ENCODE peak calls at places on chromosome 19, in nine cellular contexts. E, Y, S, T, L, K, P, G and Q are unnamed samples.

GRCh38 chr19:45711851-45712698 is 18.6 kb downstream of the FBXO46 start:
- DNase-seq in E (no peak), Y (no peak), S (no peak), T (no peak), L (no peak), K (no peak), P (no peak), G (no peak), Q (no peak)

GRCh38 chr19:54147676-54148075 is 10.1 kb downstream of the CNOT3 start:
- DNase-seq in E (no peak), Y (no peak), S (no peak), T (peak; percentile 59), L (no peak), K (no peak), P (no peak), G (no peak), Q (no peak)

GRCh38 chr19:40090256-40091204 is at the start of gene ZNF780A:
- DNase-seq in E (peak; percentile 50), Y (peak; percentile 55), S (peak; percentile 95), T (peak; percentile 82), L (peak; percentile 100), K (peak; percentile 58), P (peak; percentile 89), G (peak; percentile 73), Q (no peak)

GRCh38 chr19:34960103-34960805 is 3.8 kb downstream of the ZNF792 start:
- DNase-seq in E (no peak), Y (no peak), S (no peak), T (no peak), L (no peak), K (no peak), P (no peak), G (peak; percentile 60), Q (no peak)

GRCh38 chr19:54462713-54463530 is 656 bp downstream of the LENG9 start:
- DNase-seq in E (peak; percentile 55), Y (no peak), S (peak; percentile 74), T (peak; percentile 85), L (no peak), K (peak; percentile 32), P (peak; percentile 63), G (peak; percentile 78), Q (no peak)

GRCh38 chr19:32233091-32233490 is 112.3 kb upstream of the ZNF507 start:
- DNase-seq in E (no peak), Y (no peak), S (no peak), T (no peak), L (no peak), K (no peak), P (no peak), G (no peak), Q (no peak)

GRCh38 chr19:3034194-3034844 is 5.2 kb upstream of the TLE2 start:
- DNase-seq in E (no peak), Y (no peak), S (no peak), T (no peak), L (no peak), K (no peak), P (no peak), G (no peak), Q (no peak)

GRCh38 chr19:4369109-4369887 is 25.9 kb downstream of the MPND start:
- DNase-seq in E (no peak), Y (peak; percentile 23), S (peak; percentile 86), T (peak; percentile 70), L (no peak), K (peak; percentile 44), P (peak; percentile 37), G (no peak), Q (no peak)

GRCh38 chr19:6279931-6280591 is at the start of gene MLLT1:
- DNase-seq in E (peak; percentile 93), Y (peak; percentile 88), S (peak; percentile 97), T (peak; percentile 99), L (peak; percentile 61), K (peak; percentile 90), P (peak; percentile 94), G (peak; percentile 84), Q (no peak)

GRCh38 chr19:13008926-13009787 is 13.9 kb downstream of the NFIX start:
- DNase-seq in E (no peak), Y (no peak), S (no peak), T (no peak), L (no peak), K (no peak), P (no peak), G (no peak), Q (no peak)

GRCh38 chr19:32708457-32708856 is 11.1 kb upstream of the TDRD12 start:
- DNase-seq in E (no peak), Y (no peak), S (no peak), T (no peak), L (no peak), K (no peak), P (no peak), G (no peak), Q (no peak)

GRCh38 chr19:38736413-38737280 is 7.6 kb downstream of the CAPN12 start:
- DNase-seq in E (peak; percentile 45), Y (peak; percentile 27), S (peak; percentile 82), T (peak; percentile 39), L (no peak), K (no peak), P (no peak), G (no peak), Q (no peak)

GRCh38 chr19:30676990-30677679 is 305.0 kb downstream of the ZNF536 start:
- DNase-seq in E (no peak), Y (no peak), S (no peak), T (no peak), L (no peak), K (no peak), P (no peak), G (no peak), Q (no peak)

GRCh38 chr19:41887711-41888382 is 4.9 kb downstream of the ARHGEF1 start:
- DNase-seq in E (no peak), Y (peak; percentile 63), S (peak; percentile 70), T (peak; percentile 31), L (no peak), K (no peak), P (no peak), G (no peak), Q (no peak)

GRCh38 chr19:6260912-6261636 is 18.7 kb downstream of the MLLT1 start:
- DNase-seq in E (no peak), Y (no peak), S (no peak), T (no peak), L (no peak), K (no peak), P (no peak), G (peak; percentile 17), Q (no peak)

GRCh38 chr19:18292810-18293641 is 11.6 kb upstream of the JUND start:
- DNase-seq in E (peak; percentile 78), Y (no peak), S (peak; percentile 83), T (peak; percentile 88), L (no peak), K (peak; percentile 83), P (peak; percentile 79), G (peak; percentile 53), Q (no peak)

GRCh38 chr19:48511800-48512503 is at the start of gene LMTK3:
- DNase-seq in E (no peak), Y (peak; percentile 76), S (no peak), T (no peak), L (no peak), K (no peak), P (peak; percentile 58), G (no peak), Q (no peak)

GRCh38 chr19:2132731-2133490 is 18.5 kb downstream of the AP3D1 start:
- DNase-seq in E (peak; percentile 52), Y (no peak), S (no peak), T (no peak), L (no peak), K (no peak), P (peak; percentile 66), G (no peak), Q (no peak)

DNA sequence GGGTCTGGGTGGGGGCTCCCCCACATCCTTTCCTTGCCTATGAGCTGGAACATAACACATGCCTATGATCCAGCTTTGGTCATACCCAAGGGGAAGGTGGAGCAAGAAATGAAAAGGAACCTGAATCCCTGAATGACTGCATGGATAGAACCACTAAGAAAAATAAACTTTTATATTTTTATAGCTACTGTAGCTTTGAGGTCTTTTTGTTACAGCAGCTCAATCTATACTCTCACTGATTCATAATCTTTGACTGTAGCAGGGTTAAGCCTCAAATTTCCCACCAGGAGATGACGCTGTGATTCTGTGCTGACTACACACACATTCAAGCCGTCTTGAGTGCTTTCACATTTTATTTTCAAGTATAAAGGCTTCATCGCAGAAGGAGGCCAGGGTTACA is 8.8 kb downstream of the PALM3 start:
- DNase-seq in E (no peak), Y (no peak), S (no peak), T (no peak), L (no peak), K (no peak), P (no peak), G (no peak), Q (no peak)
- H3K4me3 ChIP-seq in E (no peak overlapping the region), Y (no peak overlapping the region), S (no peak overlapping the region), T (no peak overlapping the region), L (no peak overlapping the region), K (no peak overlapping the region), P (no peak overlapping the region), G (no peak overlapping the region), Q (no peak overlapping the region)

GRCh38 chr19:7669641-7670040 is 792 bp downstream of the RETN start:
- DNase-seq in E (no peak), Y (no peak), S (no peak), T (no peak), L (no peak), K (no peak), P (no peak), G (no peak), Q (no peak)
- H3K4me3 ChIP-seq in E (no peak overlapping the region), Y (peak overlapping the region; percentile 19), S (no peak overlapping the region), T (no peak overlapping the region), L (no peak overlapping the region), K (no peak overlapping the region), P (peak overlapping the region; percentile 7), G (no peak overlapping the region), Q (no peak overlapping the region)

DNA sequence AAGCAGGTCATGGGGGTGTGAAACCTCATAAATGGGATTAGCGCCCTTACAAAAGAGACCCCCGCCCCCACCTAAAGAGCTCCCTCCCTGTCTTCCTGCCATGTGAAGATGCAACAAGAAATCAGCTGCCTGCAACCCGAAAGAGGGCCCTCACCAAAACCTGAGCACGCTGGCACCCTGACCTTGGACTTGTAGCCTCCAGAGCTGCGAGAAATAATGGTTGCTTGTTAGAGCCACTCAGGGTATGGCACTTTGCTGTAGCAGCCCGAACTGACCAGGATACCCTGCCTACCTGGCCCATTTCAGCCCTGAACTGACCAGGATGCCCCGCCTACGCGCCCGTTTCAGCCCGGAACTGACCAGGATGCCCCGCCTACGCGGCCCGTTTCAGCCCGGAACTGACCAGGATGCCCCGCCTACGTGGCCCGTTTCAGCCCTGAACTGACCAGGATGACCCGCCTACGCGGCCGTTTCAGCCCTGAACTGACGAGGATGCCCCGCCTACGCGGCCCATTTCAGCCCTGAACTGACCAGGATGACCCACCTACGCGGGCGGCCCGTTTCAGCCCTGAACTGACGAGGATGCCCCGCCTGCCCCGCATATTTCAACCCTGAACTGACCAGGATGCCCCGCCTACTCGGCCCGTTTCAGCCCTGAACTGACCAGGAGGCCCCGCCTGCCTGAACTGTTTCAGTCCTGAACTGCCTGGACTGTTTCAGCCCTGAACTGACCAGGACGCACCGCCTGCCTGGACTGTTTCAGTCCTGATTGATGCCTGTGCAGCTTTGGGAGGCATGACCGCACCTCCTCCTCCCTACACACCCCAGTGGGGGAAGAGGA is 120.0 kb downstream of the UQCRFS1 start:
- DNase-seq in E (no peak), Y (no peak), S (no peak), T (no peak), L (no peak), K (no peak), P (peak; percentile 19), G (no peak), Q (no peak)
- H3K4me3 ChIP-seq in E (no peak overlapping the region), Y (no peak overlapping the region), S (no peak overlapping the region), T (no peak overlapping the region), L (no peak overlapping the region), K (no peak overlapping the region), P (peak overlapping the region; percentile 49), G (no peak overlapping the region), Q (no peak overlapping the region)

GRCh38 chr19:58395220-58395978 is at the start of gene RNF225:
- DNase-seq in E (no peak), Y (no peak), S (peak; percentile 66), T (no peak), L (no peak), K (no peak), P (no peak), G (no peak), Q (no peak)
- H3K4me3 ChIP-seq in E (no peak within 1 kb of the TSS), Y (no peak within 1 kb of the TSS), S (no peak within 1 kb of the TSS), T (no peak within 1 kb of the TSS), L (no peak within 1 kb of the TSS), K (no peak within 1 kb of the TSS), P (peak within 1 kb of the TSS; percentile 34), G (no peak within 1 kb of the TSS), Q (no peak within 1 kb of the TSS)